ENCODE peak calls at places on chromosome 21, in five cellular contexts. B, H, I, D and Q are unnamed samples.

GRCh38 chr21:28489197-28489596 is 503.5 kb downstream of the LTN1 start:
- DNase-seq in I (no peak), D (no peak), H (no peak), B (no peak), Q (no peak)

GRCh38 chr21:35203093-35204021 is 154.3 kb upstream of the RUNX1 start:
- DNase-seq in I (no peak), D (no peak), B (no peak), H (no peak), Q (no peak)

GRCh38 chr21:45154511-45155508 is 80.4 kb downstream of the ADARB1 start:
- DNase-seq in H (no peak), B (no peak), D (peak), I (peak), Q (no peak)

GRCh38 chr21:38175321-38175720 is 81.5 kb upstream of the KCNJ15 start:
- DNase-seq in D (no peak), H (no peak), B (no peak), I (no peak), Q (no peak)

GRCh38 chr21:17828223-17828622 is 9.1 kb upstream of the C21orf91 start:
- DNase-seq in D (no peak), I (no peak), B (no peak), H (no peak), Q (no peak)

GRCh38 chr21:17693801-17694200 is 81.1 kb upstream of the BTG3 start:
- DNase-seq in H (no peak), I (no peak), D (no peak), B (no peak), Q (no peak)

GRCh38 chr21:29164330-29164942 is 34.0 kb downstream of the MAP3K7CL start:
- DNase-seq in I (no peak), H (no peak), D (no peak), B (no peak), Q (no peak)

GRCh38 chr21:45430521-45431501 is 25.8 kb downstream of the COL18A1 start:
- DNase-seq in D (no peak), B (no peak), I (no peak), H (no peak), Q (no peak)

GRCh38 chr21:24486973-24487372 is 1120.3 kb downstream of the MRPL39 start:
- DNase-seq in D (no peak), I (no peak), H (no peak), B (no peak), Q (no peak)

GRCh38 chr21:46325073-46325912 is 1.3 kb downstream of the PCNT start:
- DNase-seq in H (no peak), D (peak), I (peak), B (no peak), Q (peak)

GRCh38 chr21:36207577-36208320 is 51.1 kb downstream of the DOP1B start:
- DNase-seq in H (no peak), D (no peak), B (no peak), I (no peak), Q (no peak)

GRCh38 chr21:46194374-46195334 is 10.4 kb upstream of the SPATC1L start:
- DNase-seq in B (peak), I (peak), H (no peak), D (peak), Q (no peak)

GRCh38 chr21:37367758-37368535 is 1.4 kb downstream of the DYRK1A start:
- DNase-seq in B (peak), H (no peak), I (peak), D (peak), Q (peak)

GRCh38 chr21:38993561-38993960 is 187.8 kb downstream of the ETS2 start:
- DNase-seq in H (no peak), D (peak), B (no peak), I (peak), Q (no peak)

GRCh38 chr21:28747464-28747863 is 245.2 kb downstream of the LTN1 start:
- DNase-seq in I (no peak), H (no peak), D (no peak), B (no peak), Q (no peak)

GRCh38 chr21:44421901-44422840 is 33.1 kb upstream of the LRRC3 start:
- DNase-seq in I (peak), B (peak), D (no peak), H (no peak), Q (peak)

GRCh38 chr21:46545911-46546310 is 59.0 kb downstream of the S100B start:
- DNase-seq in B (no peak), I (peak), H (peak), D (peak), Q (no peak)

GRCh38 chr21:35475768-35476167 is 426.7 kb upstream of the RUNX1 start:
- DNase-seq in H (no peak), I (no peak), D (no peak), B (no peak), Q (no peak)

GRCh38 chr21:38965910-38966504 is 160.3 kb downstream of the ETS2 start:
- DNase-seq in H (no peak), I (no peak), D (peak), B (no peak), Q (no peak)

GRCh38 chr21:30446969-30447368 is 6.9 kb downstream of the KRTAP15-1 start:
- DNase-seq in H (no peak), D (no peak), B (no peak), I (no peak), Q (no peak)

GRCh38 chr21:44304846-44305245 is 5.0 kb downstream of the PFKL start:
- DNase-seq in B (no peak), D (peak), I (no peak), H (no peak), Q (no peak)

GRCh38 chr21:21373969-21374368 is 375.8 kb downstream of the NCAM2 start:
- DNase-seq in B (no peak), I (no peak), H (no peak), D (no peak), Q (no peak)
- TF ChIP-seq CTCF in B (no peak), I (no peak), H (peak), D (no peak), Q (no peak)

GRCh38 chr21:32520885-32521735 is 64.2 kb downstream of the TCP10L start:
- DNase-seq in B (peak), I (peak), D (peak), H (peak), Q (peak)

GRCh38 chr21:32525282-32525681 is 60.0 kb downstream of the TCP10L start:
- DNase-seq in D (no peak), I (peak), B (no peak), H (no peak), Q (no peak)

GRCh38 chr21:32521736-32522360 is 63.5 kb downstream of the TCP10L start:
- DNase-seq in I (no peak), B (no peak), H (no peak), D (no peak), Q (no peak)

GRCh38 chr21:32523463-32523862 is 61.9 kb downstream of the TCP10L start:
- DNase-seq in D (no peak), B (no peak), H (no peak), I (peak), Q (no peak)

DNA sequence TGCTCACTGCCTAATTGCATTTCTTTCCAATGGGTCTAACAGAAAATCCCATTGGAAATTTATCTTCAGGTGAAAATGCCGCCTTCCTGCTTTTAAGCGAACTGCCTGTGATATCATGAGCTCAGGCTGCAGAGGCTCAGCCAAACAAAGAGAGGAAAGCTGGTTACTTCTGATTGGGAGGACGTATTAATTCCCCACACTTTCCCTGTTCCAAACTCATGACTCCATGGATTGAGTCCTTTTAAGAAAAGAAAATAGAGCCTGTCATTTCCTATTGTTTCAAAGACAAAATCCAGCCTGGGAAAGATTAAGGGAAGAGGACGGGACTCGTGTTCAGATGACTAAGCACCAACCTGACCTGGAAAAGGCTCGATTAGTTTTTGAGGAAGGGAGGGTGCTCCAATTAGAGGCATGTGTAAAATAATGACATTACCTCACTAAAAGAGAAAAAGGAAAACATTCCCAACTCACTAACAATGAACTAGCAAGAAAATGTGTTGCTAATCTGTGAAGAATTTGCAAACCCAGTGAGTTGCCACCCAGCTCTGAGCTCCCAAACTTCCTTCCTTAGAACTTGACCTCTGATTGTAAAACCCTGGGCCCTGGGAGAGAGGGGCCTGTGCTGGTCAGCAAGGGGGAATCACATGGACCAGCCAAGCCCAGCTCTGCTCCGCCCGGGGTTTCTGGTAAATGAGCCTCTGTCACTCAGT is 61.2 kb downstream of the TCP10L start:
- DNase-seq in I (peak), B (no peak), D (no peak), H (no peak), Q (no peak)
- TF ChIP-seq POLR2AphosphoS5 in I (no peak), B (no peak), D (no peak), H (peak), Q (no peak)

GRCh38 chr21:25788677-25789076 is 53.9 kb downstream of the GABPA start:
- DNase-seq in D (no peak), I (no peak), B (no peak), H (peak), Q (no peak)

GRCh38 chr21:25791321-25791720 is 56.5 kb downstream of the GABPA start:
- DNase-seq in I (no peak), H (no peak), D (no peak), B (no peak), Q (no peak)

DNA sequence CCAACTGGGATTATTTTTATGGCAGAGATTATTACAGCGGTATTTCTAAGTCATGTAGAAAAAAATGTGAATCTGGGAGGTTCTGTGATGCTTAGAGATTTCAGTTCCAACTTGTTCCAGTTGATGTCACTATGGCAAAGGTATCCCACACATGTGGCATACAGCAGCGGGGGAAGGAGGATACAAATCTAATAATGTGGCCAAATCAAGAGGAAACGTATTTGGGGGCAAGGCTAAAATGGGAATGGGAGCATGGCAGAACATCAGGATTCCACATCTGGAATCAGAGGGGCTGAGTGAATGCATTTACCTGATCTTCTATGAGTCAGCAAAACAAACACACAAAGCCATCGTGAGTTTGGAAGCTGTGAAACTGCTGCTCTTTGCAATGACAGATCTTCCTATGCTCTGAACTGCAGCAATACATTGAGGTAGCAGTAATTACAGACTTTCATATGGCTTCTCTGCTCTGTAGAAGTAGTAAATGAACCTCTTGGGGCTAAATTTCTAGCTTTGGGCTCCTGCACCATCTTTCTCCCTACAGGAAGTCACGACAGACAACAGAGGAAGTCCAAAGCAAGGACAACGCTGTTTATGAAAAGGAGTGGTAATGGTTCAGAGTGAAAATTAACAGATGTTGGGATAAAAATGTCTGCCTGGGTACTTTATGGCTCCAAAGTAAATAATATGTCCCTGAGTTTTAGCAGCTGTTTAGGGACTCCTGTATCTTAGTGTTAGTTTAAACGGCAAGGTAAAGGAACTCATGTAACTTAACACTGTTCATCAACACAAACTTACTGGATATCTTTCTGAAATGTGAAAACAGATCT is 55.6 kb downstream of the GABPA start:
- DNase-seq in I (no peak), D (no peak), B (no peak), H (no peak), Q (no peak)
- TF ChIP-seq CTCF in I (peak), D (no peak), B (no peak), H (peak), Q (no peak)

GRCh38 chr21:41897690-41898089 is 18.5 kb upstream of the PRDM15 start:
- DNase-seq in I (peak), D (no peak), B (no peak), H (no peak), Q (peak)
- TF ChIP-seq POLR2AphosphoS5 in I (no peak), D (no peak), B (no peak), H (no peak), Q (peak)